ENCODE peak calls at places on chromosomes 4 and X, in four cellular contexts. One of them, this sample, is unnamed.

GRCh38 chrX:147912093-147912801 is 528 bp downstream of the FMR1 start:
- DNase-seq in colonic mucosa: peak
- DNase-seq in CD4-positive, alpha-beta T cell: peak
- DNase-seq in astrocyte: peak
- DNase-seq in this sample: peak

GRCh38 chr4:113826431-113826830 is 64.9 kb upstream of the CAMK2D start:
- DNase-seq in CD4-positive, alpha-beta T cell: no peak
- DNase-seq in astrocyte: peak
- DNase-seq in colonic mucosa: no peak
- DNase-seq in this sample: no peak

GRCh38 chrX:12080265-12080664 is 58.0 kb upstream of the FRMPD4 start:
- DNase-seq in CD4-positive, alpha-beta T cell: no peak
- DNase-seq in astrocyte: peak
- DNase-seq in colonic mucosa: no peak
- DNase-seq in this sample: no peak

GRCh38 chr4:126526335-126526734 is 1106.4 kb upstream of the INTU start:
- DNase-seq in colonic mucosa: no peak
- DNase-seq in CD4-positive, alpha-beta T cell: no peak
- DNase-seq in astrocyte: no peak
- DNase-seq in this sample: no peak

GRCh38 chr4:88107406-88108107 is 50.9 kb downstream of the ABCG2 start:
- DNase-seq in colonic mucosa: peak
- DNase-seq in astrocyte: peak
- DNase-seq in CD4-positive, alpha-beta T cell: no peak
- DNase-seq in this sample: no peak

GRCh38 chr4:45241976-45242375 is 515.6 kb upstream of the GNPDA2 start:
- DNase-seq in colonic mucosa: no peak
- DNase-seq in CD4-positive, alpha-beta T cell: no peak
- DNase-seq in astrocyte: no peak
- DNase-seq in this sample: no peak

GRCh38 chr4:69861756-69862155 is 1.8 kb upstream of the SULT1E1 start:
- DNase-seq in CD4-positive, alpha-beta T cell: no peak
- DNase-seq in astrocyte: no peak
- DNase-seq in colonic mucosa: no peak
- DNase-seq in this sample: no peak

GRCh38 chr4:158793021-158793420 is 24.2 kb downstream of the FNIP2 start:
- DNase-seq in astrocyte: no peak
- DNase-seq in CD4-positive, alpha-beta T cell: no peak
- DNase-seq in colonic mucosa: no peak
- DNase-seq in this sample: no peak

GRCh38 chr4:111957131-111957530 is 188.1 kb upstream of the FAM241A start:
- DNase-seq in CD4-positive, alpha-beta T cell: no peak
- DNase-seq in colonic mucosa: no peak
- DNase-seq in astrocyte: no peak
- DNase-seq in this sample: no peak

GRCh38 chr4:152735302-152735917 is 44.1 kb downstream of the TIGD4 start:
- DNase-seq in colonic mucosa: no peak
- DNase-seq in astrocyte: peak
- DNase-seq in CD4-positive, alpha-beta T cell: no peak
- DNase-seq in this sample: no peak

GRCh38 chrX:48826876-48827653 is 752 bp downstream of the ERAS start:
- DNase-seq in astrocyte: no peak
- DNase-seq in colonic mucosa: no peak
- DNase-seq in CD4-positive, alpha-beta T cell: no peak
- DNase-seq in this sample: no peak

GRCh38 chr4:55553442-55553841 is 6.7 kb upstream of the CLOCK start:
- DNase-seq in CD4-positive, alpha-beta T cell: no peak
- DNase-seq in astrocyte: peak
- DNase-seq in colonic mucosa: no peak
- DNase-seq in this sample: no peak

GRCh38 chr4:81870275-81870674 is 398.6 kb upstream of the RASGEF1B start:
- DNase-seq in CD4-positive, alpha-beta T cell: no peak
- DNase-seq in astrocyte: no peak
- DNase-seq in colonic mucosa: no peak
- DNase-seq in this sample: no peak

GRCh38 chr4:7295917-7296660 is 103.8 kb downstream of the SORCS2 start:
- DNase-seq in astrocyte: no peak
- DNase-seq in colonic mucosa: peak
- DNase-seq in CD4-positive, alpha-beta T cell: no peak
- DNase-seq in this sample: peak

GRCh38 chr4:39814403-39815185 is 116.7 kb downstream of the UBE2K start:
- DNase-seq in astrocyte: peak
- DNase-seq in CD4-positive, alpha-beta T cell: no peak
- DNase-seq in colonic mucosa: no peak
- DNase-seq in this sample: no peak

GRCh38 chr4:75412746-75413145 is 101.5 kb downstream of the RCHY1 start:
- DNase-seq in astrocyte: no peak
- DNase-seq in colonic mucosa: no peak
- DNase-seq in CD4-positive, alpha-beta T cell: no peak
- DNase-seq in this sample: no peak

GRCh38 chrX:14504960-14505538 is 24.3 kb upstream of the GLRA2 start:
- DNase-seq in astrocyte: no peak
- DNase-seq in CD4-positive, alpha-beta T cell: no peak
- DNase-seq in colonic mucosa: no peak
- DNase-seq in this sample: no peak

GRCh38 chrX:14505648-14506047 is 23.7 kb upstream of the GLRA2 start:
- DNase-seq in astrocyte: no peak
- DNase-seq in CD4-positive, alpha-beta T cell: no peak
- DNase-seq in colonic mucosa: no peak
- DNase-seq in this sample: no peak

GRCh38 chrX:14509325-14510057 is 19.8 kb upstream of the GLRA2 start:
- DNase-seq in colonic mucosa: no peak
- DNase-seq in astrocyte: no peak
- DNase-seq in CD4-positive, alpha-beta T cell: no peak
- DNase-seq in this sample: no peak

GRCh38 chrX:14508025-14508690 is 21.2 kb upstream of the GLRA2 start:
- DNase-seq in colonic mucosa: no peak
- DNase-seq in CD4-positive, alpha-beta T cell: no peak
- DNase-seq in astrocyte: no peak
- DNase-seq in this sample: no peak

GRCh38 chrX:14506866-14507265 is 22.5 kb upstream of the GLRA2 start:
- DNase-seq in CD4-positive, alpha-beta T cell: no peak
- DNase-seq in astrocyte: no peak
- DNase-seq in colonic mucosa: no peak
- DNase-seq in this sample: no peak
- H3K27ac ChIP-seq in CD4-positive, alpha-beta T cell: no peak
- H3K27ac ChIP-seq in astrocyte: no peak
- H3K27ac ChIP-seq in colonic mucosa: no peak
- H3K27ac ChIP-seq in this sample: no peak

DNA sequence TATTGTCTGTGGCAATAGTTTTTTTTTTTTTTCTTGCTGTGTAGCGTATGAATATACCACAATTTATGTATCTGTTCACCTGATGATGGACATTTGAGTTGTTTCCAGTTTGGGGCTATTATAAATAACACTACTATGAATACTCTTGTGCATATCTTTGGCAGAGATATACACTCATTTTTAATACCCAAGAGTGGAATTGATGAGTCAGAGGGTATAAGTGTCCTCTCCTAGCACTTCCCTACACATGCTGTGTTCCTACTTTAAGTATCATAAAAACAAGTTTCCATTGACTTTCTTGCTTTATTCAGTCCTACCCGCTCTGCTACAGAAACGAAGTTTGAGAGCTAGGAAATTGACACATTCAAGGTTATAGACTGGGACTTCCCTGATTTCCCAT is 39.8 kb downstream of the XIAP start:
- DNase-seq in astrocyte: peak
- DNase-seq in CD4-positive, alpha-beta T cell: no peak
- DNase-seq in colonic mucosa: no peak
- DNase-seq in this sample: no peak
- H3K27ac ChIP-seq in astrocyte: no peak
- H3K27ac ChIP-seq in CD4-positive, alpha-beta T cell: no peak
- H3K27ac ChIP-seq in colonic mucosa: no peak
- H3K27ac ChIP-seq in this sample: no peak

GRCh38 chrX:107744868-107745267 is 30.7 kb downstream of the TSC22D3 start:
- DNase-seq in astrocyte: no peak
- DNase-seq in colonic mucosa: no peak
- DNase-seq in CD4-positive, alpha-beta T cell: no peak
- DNase-seq in this sample: no peak

GRCh38 chrX:107742754-107743191 is 32.8 kb downstream of the TSC22D3 start:
- DNase-seq in astrocyte: no peak
- DNase-seq in colonic mucosa: peak
- DNase-seq in CD4-positive, alpha-beta T cell: no peak
- DNase-seq in this sample: no peak

GRCh38 chrX:107741318-107741813 is 34.2 kb downstream of the TSC22D3 start:
- DNase-seq in astrocyte: no peak
- DNase-seq in colonic mucosa: no peak
- DNase-seq in CD4-positive, alpha-beta T cell: no peak
- DNase-seq in this sample: no peak

GRCh38 chrX:107747596-107748161 is 27.9 kb downstream of the TSC22D3 start:
- DNase-seq in CD4-positive, alpha-beta T cell: no peak
- DNase-seq in astrocyte: peak
- DNase-seq in colonic mucosa: no peak
- DNase-seq in this sample: no peak

DNA sequence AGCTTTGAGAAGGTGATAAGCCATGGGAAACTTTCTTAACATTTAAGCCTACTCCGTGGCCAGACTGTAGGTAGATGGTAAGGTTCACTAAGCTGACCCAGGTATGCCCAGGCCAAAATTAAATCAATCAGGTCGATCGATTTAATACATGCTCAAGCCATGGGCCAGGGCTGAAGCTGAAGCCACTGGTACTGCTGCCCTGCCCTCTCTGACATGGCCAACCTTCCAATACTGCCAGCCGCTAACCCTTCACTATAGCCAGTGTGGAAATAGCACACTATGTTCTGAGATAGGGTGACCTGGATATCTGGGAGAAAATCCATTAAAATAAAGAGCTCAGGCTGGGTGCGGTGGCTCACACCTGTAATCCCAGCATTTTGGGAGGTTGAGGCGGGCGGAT is 31.6 kb downstream of the TSC22D3 start:
- DNase-seq in CD4-positive, alpha-beta T cell: no peak
- DNase-seq in colonic mucosa: no peak
- DNase-seq in astrocyte: no peak
- DNase-seq in this sample: no peak
- H3K27ac ChIP-seq in CD4-positive, alpha-beta T cell: peak
- H3K27ac ChIP-seq in colonic mucosa: no peak
- H3K27ac ChIP-seq in astrocyte: no peak
- H3K27ac ChIP-seq in this sample: peak

DNA sequence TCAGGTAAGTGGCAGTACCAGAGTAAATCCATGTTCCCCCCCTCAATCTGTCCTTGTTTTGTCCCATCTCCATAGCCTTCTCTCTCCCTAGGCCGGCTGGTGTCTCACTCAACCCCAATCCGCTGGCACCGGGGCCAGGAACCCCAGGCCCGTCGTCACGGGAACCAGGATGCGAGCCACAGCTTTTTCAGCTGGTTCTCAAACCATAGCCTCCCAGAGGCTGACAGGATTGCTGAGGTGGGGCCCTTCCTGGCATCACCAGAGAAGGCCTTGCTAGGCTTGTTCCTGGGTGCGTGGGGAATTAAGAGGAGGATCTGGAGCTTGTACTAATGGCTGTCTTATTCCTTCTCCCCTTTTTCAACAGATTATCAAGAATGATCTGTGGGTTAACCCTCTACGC is 2.7 kb downstream of the TSPYL2 start:
- DNase-seq in colonic mucosa: no peak
- DNase-seq in astrocyte: no peak
- DNase-seq in CD4-positive, alpha-beta T cell: no peak
- DNase-seq in this sample: no peak
- H3K27ac ChIP-seq in colonic mucosa: no peak
- H3K27ac ChIP-seq in astrocyte: no peak
- H3K27ac ChIP-seq in CD4-positive, alpha-beta T cell: no peak
- H3K27ac ChIP-seq in this sample: no peak

GRCh38 chrX:153845842-153846241 is 15.5 kb upstream of the PDZD4 start:
- DNase-seq in colonic mucosa: no peak
- DNase-seq in astrocyte: no peak
- DNase-seq in CD4-positive, alpha-beta T cell: no peak
- DNase-seq in this sample: no peak

GRCh38 chrX:153848325-153848724 is 18.0 kb upstream of the PDZD4 start:
- DNase-seq in CD4-positive, alpha-beta T cell: no peak
- DNase-seq in colonic mucosa: no peak
- DNase-seq in astrocyte: no peak
- DNase-seq in this sample: no peak

GRCh38 chrX:153844509-153845082 is 14.3 kb upstream of the PDZD4 start:
- DNase-seq in astrocyte: no peak
- DNase-seq in CD4-positive, alpha-beta T cell: no peak
- DNase-seq in colonic mucosa: no peak
- DNase-seq in this sample: no peak

GRCh38 chrX:153845195-153845594 is 14.9 kb upstream of the PDZD4 start:
- DNase-seq in CD4-positive, alpha-beta T cell: no peak
- DNase-seq in colonic mucosa: no peak
- DNase-seq in astrocyte: no peak
- DNase-seq in this sample: no peak
- H3K27ac ChIP-seq in CD4-positive, alpha-beta T cell: no peak
- H3K27ac ChIP-seq in colonic mucosa: no peak
- H3K27ac ChIP-seq in astrocyte: no peak
- H3K27ac ChIP-seq in this sample: no peak